ENCODE peak calls at places on chromosome 4, in five cellular contexts. C is A549, L is IMR-90, P is HepG2, D is K562. V is an unnamed sample.

GRCh38 chr4:109184421-109184956 is 118.0 kb downstream of the COL25A1 start:
- DNase-seq in P (no peak), C (no peak), D (no peak), L (no peak), V (no peak)

GRCh38 chr4:47383829-47384427 is 79.6 kb downstream of the COMMD8 start:
- DNase-seq in P (peak; percentile 7), D (peak; percentile 33), L (peak; percentile 64), C (peak; percentile 3), V (peak; percentile 9)

GRCh38 chr4:120452006-120452405 is 385.4 kb upstream of the MAD2L1 start:
- DNase-seq in P (no peak), D (no peak), C (no peak), L (no peak), V (no peak)

GRCh38 chr4:111450867-111451266 is 694.4 kb upstream of the FAM241A start:
- DNase-seq in P (no peak), D (no peak), C (no peak), L (peak; percentile 41), V (no peak)

GRCh38 chr4:169565606-169566351 is 46.6 kb downstream of the NEK1 start:
- DNase-seq in L (no peak), D (no peak), P (no peak), C (no peak), V (no peak)

GRCh38 chr4:19478791-19479190 is 772.9 kb upstream of the SLIT2 start:
- DNase-seq in C (no peak), P (no peak), D (no peak), L (peak; percentile 81), V (no peak)

GRCh38 chr4:185127021-185127925 is 15.8 kb upstream of the SLC25A4 start:
- DNase-seq in L (no peak), P (no peak), D (no peak), C (peak; percentile 28), V (no peak)

GRCh38 chr4:15754323-15754722 is 23.8 kb upstream of the CD38 start:
- DNase-seq in C (no peak), P (no peak), L (peak; percentile 77), D (no peak), V (no peak)

DNA sequence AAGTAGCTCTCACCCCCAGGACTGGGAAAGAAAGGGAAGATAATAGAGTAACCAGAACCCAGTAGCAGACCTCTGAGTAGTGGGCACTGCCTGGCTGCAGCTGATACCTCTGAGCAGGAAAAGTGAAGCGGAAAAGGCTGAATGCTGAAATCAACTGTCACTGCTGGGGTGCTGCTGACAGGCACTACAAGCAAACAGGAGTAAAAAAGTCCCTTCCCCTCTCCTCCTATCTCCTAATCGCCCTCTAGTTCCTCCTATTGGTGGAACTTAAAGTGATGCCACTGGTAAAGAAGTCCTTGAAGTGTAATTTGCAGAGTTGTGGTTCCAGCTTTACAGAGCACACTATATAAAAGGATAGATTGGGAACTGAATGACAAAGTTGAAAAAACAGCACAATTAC is 32.8 kb upstream of the GLRB start:
- DNase-seq in C (peak; percentile 16), D (no peak), P (peak; percentile 2), L (peak; percentile 51), V (peak; percentile 10)
- TF ChIP-seq BHLHE40 in C (no peak), D (no peak), P (no peak), L (no peak), V (no peak)

DNA sequence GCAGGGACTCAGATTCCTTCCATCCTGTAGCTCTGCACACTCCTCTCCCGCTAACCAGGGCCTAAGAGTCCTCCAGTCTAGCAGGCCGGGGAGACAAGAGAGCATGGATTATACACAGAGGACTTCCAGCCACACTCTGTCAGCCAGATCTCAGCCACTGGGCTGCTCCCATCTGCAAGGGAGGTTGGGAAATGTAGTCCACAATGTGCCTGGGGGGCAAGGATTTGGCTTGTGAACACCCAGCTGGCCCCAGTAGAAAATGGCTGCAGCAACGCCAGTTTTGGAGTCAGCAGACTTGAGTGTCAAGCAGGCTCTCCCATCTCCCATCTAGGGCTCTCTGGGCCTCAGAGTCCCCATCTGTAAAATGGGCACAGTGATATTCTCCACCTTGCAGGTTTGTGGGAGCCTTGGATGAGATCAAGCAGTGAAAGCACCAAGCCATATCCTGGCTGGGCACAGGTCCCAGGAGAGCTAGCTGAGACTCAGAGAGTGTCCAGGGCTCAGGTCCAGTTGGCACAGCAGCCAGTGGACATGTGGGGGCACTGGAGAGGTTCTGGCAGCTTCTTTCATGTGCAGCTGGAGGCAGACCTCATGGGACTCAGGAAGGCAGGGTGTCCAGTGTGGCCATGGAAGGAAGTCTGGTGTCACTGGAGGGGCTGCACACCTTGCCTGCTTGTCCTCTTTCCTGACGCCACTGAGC is 14.6 kb downstream of the PSAPL1 start:
- DNase-seq in P (no peak), L (no peak), C (no peak), D (no peak), V (no peak)
- TF ChIP-seq BHLHE40 in P (no peak), L (no peak), C (no peak), D (no peak), V (no peak)

GRCh38 chr4:155094421-155094820 is 114.0 kb upstream of the NPY2R start:
- DNase-seq in D (no peak), C (no peak), P (no peak), L (no peak), V (no peak)

DNA sequence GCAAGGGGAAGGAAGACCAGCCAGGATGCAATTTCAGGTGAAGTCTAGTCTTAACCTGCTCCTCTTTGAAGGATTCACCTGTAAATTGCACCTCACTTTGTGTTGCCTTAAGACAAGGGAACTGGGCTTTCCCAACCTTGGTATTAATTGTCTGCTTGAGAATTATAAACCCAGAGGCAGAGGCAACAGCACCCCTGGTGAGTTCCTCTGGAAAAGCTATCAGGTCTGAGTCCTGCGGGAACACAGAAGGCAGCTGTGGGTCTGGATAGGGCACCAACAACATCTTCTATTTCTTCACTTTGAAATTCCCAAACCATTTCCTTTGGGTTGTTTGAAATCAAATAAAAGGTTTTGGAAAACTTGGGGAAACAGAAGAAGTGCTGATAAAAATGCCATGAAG is 109.2 kb upstream of the NPY2R start:
- DNase-seq in L (no peak), C (no peak), D (no peak), P (no peak), V (no peak)
- TF ChIP-seq BHLHE40 in L (no peak), C (no peak), D (no peak), P (no peak), V (no peak)

GRCh38 chr4:121705521-121705920 is 8.7 kb upstream of the ANXA5 start:
- DNase-seq in C (no peak), D (no peak), L (no peak), P (no peak), V (no peak)

GRCh38 chr4:121709766-121710405 is 13.1 kb upstream of the ANXA5 start:
- DNase-seq in C (no peak), P (no peak), D (no peak), L (no peak), V (no peak)

GRCh38 chr4:121707344-121707743 is 10.6 kb upstream of the ANXA5 start:
- DNase-seq in P (no peak), C (no peak), D (no peak), L (no peak), V (no peak)

GRCh38 chr4:121702136-121702535 is 5.4 kb upstream of the ANXA5 start:
- DNase-seq in C (no peak), L (no peak), D (no peak), P (no peak), V (no peak)

GRCh38 chr4:121706595-121707021 is 9.8 kb upstream of the ANXA5 start:
- DNase-seq in D (no peak), P (no peak), L (peak; percentile 65), C (no peak), V (no peak)
- TF ChIP-seq BHLHE40 in D (no peak), P (no peak), L (peak; percentile 36), C (no peak), V (no peak)

DNA sequence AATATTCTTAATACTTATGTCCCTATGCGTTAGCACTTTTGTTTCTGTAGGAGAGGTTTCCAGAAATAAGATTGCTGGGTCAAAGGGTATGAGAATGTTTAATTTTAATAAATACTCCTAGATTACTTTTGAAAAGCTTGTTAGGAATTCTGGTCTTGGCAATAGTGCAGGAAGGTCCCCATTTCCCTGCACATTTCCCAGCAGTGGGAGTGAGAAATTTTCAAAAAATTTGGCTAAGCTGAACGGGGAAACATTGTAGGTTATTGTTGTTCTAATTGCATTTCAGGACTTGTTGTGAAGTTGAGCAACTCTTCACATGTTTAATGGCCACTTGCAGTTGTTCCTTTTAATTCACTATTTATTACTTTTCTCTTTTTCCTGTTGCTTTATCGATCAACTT is 27.1 kb downstream of the IGFBP7 start:
- DNase-seq in L (peak; percentile 41), P (no peak), D (no peak), C (no peak), V (no peak)
- TF ChIP-seq BHLHE40 in L (no peak), P (no peak), D (no peak), C (no peak), V (no peak)

DNA sequence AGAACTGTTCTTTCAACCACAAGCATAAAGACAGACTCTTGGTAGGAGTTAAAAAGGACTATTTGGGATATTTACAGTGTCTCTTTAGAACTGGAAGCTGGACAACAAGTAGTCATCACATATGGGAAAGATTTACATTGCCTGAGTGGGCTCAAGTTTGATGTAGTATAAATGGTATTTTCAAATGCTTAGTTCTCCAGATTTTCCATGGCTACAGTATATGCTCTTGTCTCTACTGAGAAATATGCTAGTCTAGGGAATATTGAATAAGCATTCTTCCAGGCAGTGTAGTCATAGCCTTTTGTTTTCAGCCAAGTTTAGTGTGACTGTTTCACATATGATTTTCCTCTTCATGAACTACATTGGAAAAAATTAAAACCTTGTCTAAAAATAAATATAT is 315.6 kb downstream of the ARHGAP24 start:
- DNase-seq in D (no peak), L (peak; percentile 79), C (no peak), P (no peak), V (no peak)
- TF ChIP-seq BHLHE40 in D (no peak), L (no peak), C (no peak), P (no peak), V (no peak)

GRCh38 chr4:3341760-3342159 is 48.9 kb downstream of the RGS12 start:
- DNase-seq in L (no peak), P (no peak), C (no peak), D (no peak), V (peak; percentile 5)

GRCh38 chr4:3340038-3340702 is 47.3 kb downstream of the RGS12 start:
- DNase-seq in D (no peak), C (no peak), L (no peak), P (no peak), V (no peak)

GRCh38 chr4:3339566-3339965 is 46.7 kb downstream of the RGS12 start:
- DNase-seq in P (no peak), C (no peak), D (no peak), L (no peak), V (no peak)

GRCh38 chr4:3342182-3342854 is 49.5 kb downstream of the RGS12 start:
- DNase-seq in L (peak; percentile 95), P (peak; percentile 85), D (no peak), C (peak; percentile 70), V (peak; percentile 6)

DNA sequence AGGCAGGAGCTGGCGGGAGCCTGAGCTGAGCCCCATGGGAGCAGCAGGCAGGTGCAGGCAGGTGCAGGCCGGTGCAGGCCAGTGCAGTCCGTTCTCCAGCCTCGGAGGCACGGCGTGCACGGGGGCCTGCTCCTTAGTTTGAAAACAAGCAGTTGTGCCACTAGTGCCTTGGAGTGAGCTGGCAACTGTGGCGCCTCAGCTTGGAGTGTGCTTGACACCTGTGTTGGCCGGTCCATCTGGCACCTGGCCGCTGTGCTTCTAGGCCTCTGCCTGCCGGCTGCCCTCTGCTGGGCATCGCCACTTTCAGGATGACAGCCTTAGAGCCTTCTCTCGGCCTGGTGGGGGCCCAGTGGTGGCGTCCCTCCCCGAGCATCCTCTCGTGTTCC is 47.9 kb downstream of the RGS12 start:
- DNase-seq in D (no peak), C (peak; percentile 14), P (no peak), L (no peak), V (peak; percentile 2)
- TF ChIP-seq BHLHE40 in D (no peak), C (no peak), P (no peak), L (no peak), V (no peak)